ENCODE peak calls at places on chromosomes 5 and 9, in five cellular contexts. K is brain microvascular endothelial cell; C is cardiac fibroblast; Z is activated T-helper 2 cell treated with anti-CD3 and anti-CD28 coated beads, Interferon-gamma antibody, Interleukin-2, Interleukin-4, amounts not matched to agents 10 μg/mL and 5 μg/mL and 100 μg/mL, durations not matched to agents 14 hours and 24 hours and 36 hours; R is head of caudate nucleus. H is an unnamed sample.

GRCh38 chr5:32692066-32692746 is 18.9 kb upstream of the NPR3 start:
- DNase-seq in K (no peak), C (peak), Z (no peak), R (no peak), H (no peak)

GRCh38 chr9:113484258-113484730 is 20.8 kb downstream of the RGS3 start:
- DNase-seq in K (peak), C (peak), Z (no peak), R (no peak), H (no peak)

GRCh38 chr9:27209034-27209433 is 87.9 kb downstream of the EQTN start:
- DNase-seq in K (no peak), C (no peak), Z (no peak), R (no peak), H (no peak)

GRCh38 chr5:89606901-89607554 is 724.0 kb upstream of the MEF2C start:
- DNase-seq in K (no peak), C (no peak), Z (no peak), R (no peak), H (no peak)

GRCh38 chr5:180643191-180643851 is 6.1 kb downstream of the FLT4 start:
- DNase-seq in K (no peak), C (no peak), Z (no peak), R (no peak), H (no peak)

GRCh38 chr5:10538103-10538788 is 25.6 kb upstream of the ANKRD33B start:
- DNase-seq in K (no peak), C (no peak), Z (no peak), R (peak), H (no peak)

GRCh38 chr5:15719784-15720183 is 219.8 kb downstream of the FBXL7 start:
- DNase-seq in K (no peak), C (peak), Z (no peak), R (no peak), H (no peak)

GRCh38 chr9:123072407-123072995 is 39.0 kb downstream of the GPR21 start:
- DNase-seq in K (no peak), C (no peak), Z (no peak), R (peak), H (no peak)

GRCh38 chr5:40984884-40985283 is 75.6 kb downstream of the C7 start:
- DNase-seq in K (peak), C (no peak), Z (no peak), R (no peak), H (no peak)

GRCh38 chr5:1105350-1106265 is 6.3 kb downstream of the SLC12A7 start:
- DNase-seq in K (no peak), C (no peak), Z (peak), R (no peak), H (no peak)

GRCh38 chr5:164663223-164663989 is 1158.0 kb downstream of the MAT2B start:
- DNase-seq in K (no peak), C (no peak), Z (no peak), R (no peak), H (no peak)

GRCh38 chr9:28866951-28867350 is 1293.7 kb upstream of the C9orf72 start:
- DNase-seq in K (no peak), C (no peak), Z (no peak), R (no peak), H (no peak)

GRCh38 chr5:83567741-83568530 is 96.4 kb downstream of the VCAN start:
- DNase-seq in K (peak), C (peak), Z (no peak), R (no peak), H (no peak)

H was measured in midbrain.